ENCODE peak calls at places on chromosome 17, in ten cellular contexts. One of them, this sample, is unnamed.

GRCh38 chr17:83109793-83110645 is 30.6 kb downstream of the METRNL start:
- DNase-seq in HFF-Myc: peak; percentile 83
- DNase-seq in effector CD4-positive, alpha-beta T cell: no peak
- DNase-seq in stimulated activated CD4-positive, alpha-beta T cell treated with anti-CD3 and anti-CD28 coated beads, Interleukin-2, amount 100 ng/mL, for 48 hours: no peak
- DNase-seq in AG09319: peak; percentile 90
- DNase-seq in lung: peak; percentile 93
- DNase-seq in ascending aorta: peak; percentile 74
- DNase-seq in neuronal stem cell: no peak
- DNase-seq in SW 1271: peak; percentile 78
- DNase-seq in GM18507: no peak
- DNase-seq in this sample: no peak

GRCh38 chr17:41863074-41863843 is 2.0 kb downstream of the KLHL11 start:
- DNase-seq in HFF-Myc: no peak
- DNase-seq in effector CD4-positive, alpha-beta T cell: no peak
- DNase-seq in stimulated activated CD4-positive, alpha-beta T cell treated with anti-CD3 and anti-CD28 coated beads, Interleukin-2, amount 100 ng/mL, for 48 hours: peak; percentile 33
- DNase-seq in AG09319: no peak
- DNase-seq in lung: no peak
- DNase-seq in ascending aorta: no peak
- DNase-seq in neuronal stem cell: no peak
- DNase-seq in SW 1271: no peak
- DNase-seq in GM18507: no peak
- DNase-seq in this sample: peak; percentile 45

GRCh38 chr17:1762906-1763829 is 1.3 kb downstream of the SERPINF1 start:
- DNase-seq in HFF-Myc: peak; percentile 84
- DNase-seq in effector CD4-positive, alpha-beta T cell: no peak
- DNase-seq in stimulated activated CD4-positive, alpha-beta T cell treated with anti-CD3 and anti-CD28 coated beads, Interleukin-2, amount 100 ng/mL, for 48 hours: no peak
- DNase-seq in AG09319: peak; percentile 71
- DNase-seq in lung: no peak
- DNase-seq in ascending aorta: no peak
- DNase-seq in neuronal stem cell: peak; percentile 29
- DNase-seq in SW 1271: no peak
- DNase-seq in GM18507: no peak
- DNase-seq in this sample: no peak

GRCh38 chr17:30992551-30992950 is 21.7 kb downstream of the RNF135 start:
- DNase-seq in HFF-Myc: no peak
- DNase-seq in effector CD4-positive, alpha-beta T cell: no peak
- DNase-seq in stimulated activated CD4-positive, alpha-beta T cell treated with anti-CD3 and anti-CD28 coated beads, Interleukin-2, amount 100 ng/mL, for 48 hours: no peak
- DNase-seq in AG09319: no peak
- DNase-seq in lung: no peak
- DNase-seq in ascending aorta: no peak
- DNase-seq in neuronal stem cell: no peak
- DNase-seq in SW 1271: no peak
- DNase-seq in GM18507: no peak
- DNase-seq in this sample: no peak

GRCh38 chr17:40311575-40311974 is 2.6 kb downstream of the RARA start:
- DNase-seq in HFF-Myc: no peak
- DNase-seq in effector CD4-positive, alpha-beta T cell: no peak
- DNase-seq in stimulated activated CD4-positive, alpha-beta T cell treated with anti-CD3 and anti-CD28 coated beads, Interleukin-2, amount 100 ng/mL, for 48 hours: no peak
- DNase-seq in AG09319: no peak
- DNase-seq in lung: no peak
- DNase-seq in ascending aorta: no peak
- DNase-seq in neuronal stem cell: no peak
- DNase-seq in SW 1271: no peak
- DNase-seq in GM18507: no peak
- DNase-seq in this sample: no peak

GRCh38 chr17:68095205-68095811 is 59.8 kb downstream of the KPNA2 start:
- DNase-seq in HFF-Myc: no peak
- DNase-seq in effector CD4-positive, alpha-beta T cell: no peak
- DNase-seq in stimulated activated CD4-positive, alpha-beta T cell treated with anti-CD3 and anti-CD28 coated beads, Interleukin-2, amount 100 ng/mL, for 48 hours: no peak
- DNase-seq in AG09319: no peak
- DNase-seq in lung: no peak
- DNase-seq in ascending aorta: no peak
- DNase-seq in neuronal stem cell: no peak
- DNase-seq in SW 1271: no peak
- DNase-seq in GM18507: no peak
- DNase-seq in this sample: no peak

GRCh38 chr17:50660042-50660886 is 25.6 kb downstream of the ABCC3 start:
- DNase-seq in HFF-Myc: no peak
- DNase-seq in effector CD4-positive, alpha-beta T cell: no peak
- DNase-seq in stimulated activated CD4-positive, alpha-beta T cell treated with anti-CD3 and anti-CD28 coated beads, Interleukin-2, amount 100 ng/mL, for 48 hours: no peak
- DNase-seq in AG09319: no peak
- DNase-seq in lung: no peak
- DNase-seq in ascending aorta: no peak
- DNase-seq in neuronal stem cell: no peak
- DNase-seq in SW 1271: no peak
- DNase-seq in GM18507: no peak
- DNase-seq in this sample: no peak

GRCh38 chr17:27455914-27456680 is at the start of gene KSR1:
- DNase-seq in HFF-Myc: no peak
- DNase-seq in effector CD4-positive, alpha-beta T cell: peak; percentile 77
- DNase-seq in stimulated activated CD4-positive, alpha-beta T cell treated with anti-CD3 and anti-CD28 coated beads, Interleukin-2, amount 100 ng/mL, for 48 hours: peak; percentile 78
- DNase-seq in AG09319: peak; percentile 37
- DNase-seq in lung: peak; percentile 83
- DNase-seq in ascending aorta: peak; percentile 49
- DNase-seq in neuronal stem cell: peak; percentile 84
- DNase-seq in SW 1271: peak; percentile 60
- DNase-seq in GM18507: peak; percentile 88
- DNase-seq in this sample: peak; percentile 73

GRCh38 chr17:68599091-68599872 is 1.9 kb downstream of the FAM20A start:
- DNase-seq in HFF-Myc: no peak
- DNase-seq in effector CD4-positive, alpha-beta T cell: no peak
- DNase-seq in stimulated activated CD4-positive, alpha-beta T cell treated with anti-CD3 and anti-CD28 coated beads, Interleukin-2, amount 100 ng/mL, for 48 hours: no peak
- DNase-seq in AG09319: no peak
- DNase-seq in lung: no peak
- DNase-seq in ascending aorta: no peak
- DNase-seq in neuronal stem cell: no peak
- DNase-seq in SW 1271: no peak
- DNase-seq in GM18507: no peak
- DNase-seq in this sample: no peak